ENCODE peak calls at places on chromosomes 4 and X, in nine cellular contexts. One of them, this sample, is unnamed.

GRCh38 chr4:2068566-2068965 is 9.4 kb downstream of the NAT8L start:
- DNase-seq in stimulated activated CD4-positive, alpha-beta T cell treated with anti-CD3 and anti-CD28 coated beads, TNF-alpha, amount 100 ng/mL, for 48 hours: no peak
- DNase-seq in AG09309: no peak
- DNase-seq in OCI-M1: no peak
- DNase-seq in lung: no peak
- DNase-seq in naive thymus-derived CD8-positive, alpha-beta T cell: no peak
- DNase-seq in WTC11: peak
- DNase-seq in D341Med: no peak
- DNase-seq in sciatic nerve: no peak
- DNase-seq in this sample: no peak

GRCh38 chrX:123860983-123861382 is 1.1 kb downstream of the XIAP start:
- DNase-seq in stimulated activated CD4-positive, alpha-beta T cell treated with anti-CD3 and anti-CD28 coated beads, TNF-alpha, amount 100 ng/mL, for 48 hours: no peak
- DNase-seq in AG09309: no peak
- DNase-seq in OCI-M1: peak
- DNase-seq in lung: no peak
- DNase-seq in naive thymus-derived CD8-positive, alpha-beta T cell: no peak
- DNase-seq in WTC11: no peak
- DNase-seq in D341Med: no peak
- DNase-seq in sciatic nerve: no peak
- DNase-seq in this sample: peak

GRCh38 chrX:67524950-67525691 is 18.7 kb upstream of the AR start:
- DNase-seq in stimulated activated CD4-positive, alpha-beta T cell treated with anti-CD3 and anti-CD28 coated beads, TNF-alpha, amount 100 ng/mL, for 48 hours: no peak
- DNase-seq in AG09309: no peak
- DNase-seq in OCI-M1: no peak
- DNase-seq in lung: no peak
- DNase-seq in naive thymus-derived CD8-positive, alpha-beta T cell: no peak
- DNase-seq in WTC11: no peak
- DNase-seq in D341Med: no peak
- DNase-seq in sciatic nerve: no peak
- DNase-seq in this sample: no peak

GRCh38 chr4:89175611-89176010 is 64.3 kb downstream of the TIGD2 start:
- DNase-seq in stimulated activated CD4-positive, alpha-beta T cell treated with anti-CD3 and anti-CD28 coated beads, TNF-alpha, amount 100 ng/mL, for 48 hours: no peak
- DNase-seq in AG09309: no peak
- DNase-seq in OCI-M1: no peak
- DNase-seq in lung: no peak
- DNase-seq in naive thymus-derived CD8-positive, alpha-beta T cell: no peak
- DNase-seq in WTC11: no peak
- DNase-seq in D341Med: no peak
- DNase-seq in sciatic nerve: no peak
- DNase-seq in this sample: no peak

GRCh38 chrX:137891431-137891830 is 325.5 kb downstream of the ZIC3 start:
- DNase-seq in stimulated activated CD4-positive, alpha-beta T cell treated with anti-CD3 and anti-CD28 coated beads, TNF-alpha, amount 100 ng/mL, for 48 hours: no peak
- DNase-seq in AG09309: no peak
- DNase-seq in OCI-M1: no peak
- DNase-seq in lung: no peak
- DNase-seq in naive thymus-derived CD8-positive, alpha-beta T cell: no peak
- DNase-seq in WTC11: no peak
- DNase-seq in D341Med: no peak
- DNase-seq in sciatic nerve: no peak
- DNase-seq in this sample: no peak

GRCh38 chrX:25721564-25721963 is 416.6 kb upstream of the MAGEB18 start:
- DNase-seq in stimulated activated CD4-positive, alpha-beta T cell treated with anti-CD3 and anti-CD28 coated beads, TNF-alpha, amount 100 ng/mL, for 48 hours: no peak
- DNase-seq in AG09309: no peak
- DNase-seq in OCI-M1: peak
- DNase-seq in lung: no peak
- DNase-seq in naive thymus-derived CD8-positive, alpha-beta T cell: no peak
- DNase-seq in WTC11: no peak
- DNase-seq in D341Med: no peak
- DNase-seq in sciatic nerve: no peak
- DNase-seq in this sample: peak

GRCh38 chr4:98166025-98166730 is 22.9 kb upstream of the STPG2 start:
- DNase-seq in stimulated activated CD4-positive, alpha-beta T cell treated with anti-CD3 and anti-CD28 coated beads, TNF-alpha, amount 100 ng/mL, for 48 hours: no peak
- DNase-seq in AG09309: no peak
- DNase-seq in OCI-M1: no peak
- DNase-seq in lung: no peak
- DNase-seq in naive thymus-derived CD8-positive, alpha-beta T cell: no peak
- DNase-seq in WTC11: no peak
- DNase-seq in D341Med: no peak
- DNase-seq in sciatic nerve: no peak
- DNase-seq in this sample: no peak

GRCh38 chr4:6464842-6465588 is 7.4 kb downstream of the PPP2R2C start:
- DNase-seq in stimulated activated CD4-positive, alpha-beta T cell treated with anti-CD3 and anti-CD28 coated beads, TNF-alpha, amount 100 ng/mL, for 48 hours: no peak
- DNase-seq in AG09309: no peak
- DNase-seq in OCI-M1: no peak
- DNase-seq in lung: no peak
- DNase-seq in naive thymus-derived CD8-positive, alpha-beta T cell: no peak
- DNase-seq in WTC11: no peak
- DNase-seq in D341Med: peak
- DNase-seq in sciatic nerve: peak
- DNase-seq in this sample: no peak

GRCh38 chrX:80139564-80139963 is 125.0 kb downstream of the TBX22 start:
- DNase-seq in stimulated activated CD4-positive, alpha-beta T cell treated with anti-CD3 and anti-CD28 coated beads, TNF-alpha, amount 100 ng/mL, for 48 hours: no peak
- DNase-seq in AG09309: no peak
- DNase-seq in OCI-M1: no peak
- DNase-seq in lung: no peak
- DNase-seq in naive thymus-derived CD8-positive, alpha-beta T cell: no peak
- DNase-seq in WTC11: no peak
- DNase-seq in D341Med: no peak
- DNase-seq in sciatic nerve: no peak
- DNase-seq in this sample: no peak

GRCh38 chrX:9865804-9866471 is 79.7 kb downstream of the SHROOM2 start:
- DNase-seq in stimulated activated CD4-positive, alpha-beta T cell treated with anti-CD3 and anti-CD28 coated beads, TNF-alpha, amount 100 ng/mL, for 48 hours: no peak
- DNase-seq in AG09309: no peak
- DNase-seq in OCI-M1: no peak
- DNase-seq in lung: no peak
- DNase-seq in naive thymus-derived CD8-positive, alpha-beta T cell: no peak
- DNase-seq in WTC11: no peak
- DNase-seq in D341Med: no peak
- DNase-seq in sciatic nerve: no peak
- DNase-seq in this sample: no peak

GRCh38 chrX:72395252-72395651 is 89.5 kb upstream of the CITED1 start:
- DNase-seq in stimulated activated CD4-positive, alpha-beta T cell treated with anti-CD3 and anti-CD28 coated beads, TNF-alpha, amount 100 ng/mL, for 48 hours: no peak
- DNase-seq in AG09309: no peak
- DNase-seq in OCI-M1: peak
- DNase-seq in lung: no peak
- DNase-seq in naive thymus-derived CD8-positive, alpha-beta T cell: no peak
- DNase-seq in WTC11: no peak
- DNase-seq in D341Med: no peak
- DNase-seq in sciatic nerve: no peak
- DNase-seq in this sample: no peak

GRCh38 chrX:20320461-20321159 is 53.9 kb upstream of the RPS6KA3 start:
- DNase-seq in stimulated activated CD4-positive, alpha-beta T cell treated with anti-CD3 and anti-CD28 coated beads, TNF-alpha, amount 100 ng/mL, for 48 hours: no peak
- DNase-seq in AG09309: no peak
- DNase-seq in OCI-M1: peak
- DNase-seq in lung: no peak
- DNase-seq in naive thymus-derived CD8-positive, alpha-beta T cell: peak
- DNase-seq in WTC11: no peak
- DNase-seq in D341Med: no peak
- DNase-seq in sciatic nerve: no peak
- DNase-seq in this sample: no peak

GRCh38 chr4:187167126-187167525 is 443.5 kb upstream of the FAT1 start:
- DNase-seq in stimulated activated CD4-positive, alpha-beta T cell treated with anti-CD3 and anti-CD28 coated beads, TNF-alpha, amount 100 ng/mL, for 48 hours: no peak
- DNase-seq in AG09309: no peak
- DNase-seq in OCI-M1: peak
- DNase-seq in lung: no peak
- DNase-seq in naive thymus-derived CD8-positive, alpha-beta T cell: no peak
- DNase-seq in WTC11: no peak
- DNase-seq in D341Med: no peak
- DNase-seq in sciatic nerve: no peak
- DNase-seq in this sample: no peak

GRCh38 chrX:71976753-71977152 is 66.1 kb downstream of the NHSL2 start:
- DNase-seq in stimulated activated CD4-positive, alpha-beta T cell treated with anti-CD3 and anti-CD28 coated beads, TNF-alpha, amount 100 ng/mL, for 48 hours: no peak
- DNase-seq in AG09309: no peak
- DNase-seq in OCI-M1: no peak
- DNase-seq in lung: no peak
- DNase-seq in naive thymus-derived CD8-positive, alpha-beta T cell: no peak
- DNase-seq in WTC11: no peak
- DNase-seq in D341Med: no peak
- DNase-seq in sciatic nerve: no peak
- DNase-seq in this sample: no peak

GRCh38 chr4:39169426-39169825 is 12.9 kb upstream of the WDR19 start:
- DNase-seq in stimulated activated CD4-positive, alpha-beta T cell treated with anti-CD3 and anti-CD28 coated beads, TNF-alpha, amount 100 ng/mL, for 48 hours: no peak
- DNase-seq in AG09309: no peak
- DNase-seq in OCI-M1: peak
- DNase-seq in lung: no peak
- DNase-seq in naive thymus-derived CD8-positive, alpha-beta T cell: no peak
- DNase-seq in WTC11: no peak
- DNase-seq in D341Med: no peak
- DNase-seq in sciatic nerve: no peak
- DNase-seq in this sample: no peak

GRCh38 chr4:26015133-26015651 is 101.2 kb downstream of the SMIM20 start:
- DNase-seq in stimulated activated CD4-positive, alpha-beta T cell treated with anti-CD3 and anti-CD28 coated beads, TNF-alpha, amount 100 ng/mL, for 48 hours: no peak
- DNase-seq in AG09309: peak
- DNase-seq in OCI-M1: no peak
- DNase-seq in lung: no peak
- DNase-seq in naive thymus-derived CD8-positive, alpha-beta T cell: no peak
- DNase-seq in WTC11: no peak
- DNase-seq in D341Med: no peak
- DNase-seq in sciatic nerve: peak
- DNase-seq in this sample: no peak

GRCh38 chrX:133437771-133438170 is 22.5 kb upstream of the GPC4 start:
- DNase-seq in stimulated activated CD4-positive, alpha-beta T cell treated with anti-CD3 and anti-CD28 coated beads, TNF-alpha, amount 100 ng/mL, for 48 hours: no peak
- DNase-seq in AG09309: no peak
- DNase-seq in OCI-M1: no peak
- DNase-seq in lung: no peak
- DNase-seq in naive thymus-derived CD8-positive, alpha-beta T cell: no peak
- DNase-seq in WTC11: no peak
- DNase-seq in D341Med: no peak
- DNase-seq in sciatic nerve: no peak
- DNase-seq in this sample: no peak

GRCh38 chrX:132539611-132540010 is 50.8 kb upstream of the MBNL3 start:
- DNase-seq in stimulated activated CD4-positive, alpha-beta T cell treated with anti-CD3 and anti-CD28 coated beads, TNF-alpha, amount 100 ng/mL, for 48 hours: no peak
- DNase-seq in AG09309: no peak
- DNase-seq in OCI-M1: no peak
- DNase-seq in lung: no peak
- DNase-seq in naive thymus-derived CD8-positive, alpha-beta T cell: no peak
- DNase-seq in WTC11: no peak
- DNase-seq in D341Med: no peak
- DNase-seq in sciatic nerve: no peak
- DNase-seq in this sample: no peak

GRCh38 chr4:187814737-187815465 is 180.7 kb upstream of the ZFP42 start:
- DNase-seq in stimulated activated CD4-positive, alpha-beta T cell treated with anti-CD3 and anti-CD28 coated beads, TNF-alpha, amount 100 ng/mL, for 48 hours: no peak
- DNase-seq in AG09309: no peak
- DNase-seq in OCI-M1: no peak
- DNase-seq in lung: peak
- DNase-seq in naive thymus-derived CD8-positive, alpha-beta T cell: no peak
- DNase-seq in WTC11: no peak
- DNase-seq in D341Med: no peak
- DNase-seq in sciatic nerve: no peak
- DNase-seq in this sample: no peak

GRCh38 chrX:71657267-71657666 is 10.1 kb upstream of the LOC101059915 start:
- DNase-seq in stimulated activated CD4-positive, alpha-beta T cell treated with anti-CD3 and anti-CD28 coated beads, TNF-alpha, amount 100 ng/mL, for 48 hours: no peak
- DNase-seq in AG09309: no peak
- DNase-seq in OCI-M1: no peak
- DNase-seq in lung: no peak
- DNase-seq in naive thymus-derived CD8-positive, alpha-beta T cell: no peak
- DNase-seq in WTC11: no peak
- DNase-seq in D341Med: no peak
- DNase-seq in sciatic nerve: no peak
- DNase-seq in this sample: no peak

GRCh38 chrX:120736989-120737388 is 107.1 kb upstream of the C1GALT1C1 start:
- DNase-seq in stimulated activated CD4-positive, alpha-beta T cell treated with anti-CD3 and anti-CD28 coated beads, TNF-alpha, amount 100 ng/mL, for 48 hours: no peak
- DNase-seq in AG09309: no peak
- DNase-seq in OCI-M1: no peak
- DNase-seq in lung: no peak
- DNase-seq in naive thymus-derived CD8-positive, alpha-beta T cell: no peak
- DNase-seq in WTC11: no peak
- DNase-seq in D341Med: no peak
- DNase-seq in sciatic nerve: no peak
- DNase-seq in this sample: no peak

GRCh38 chr4:27429260-27429970 is 568.8 kb downstream of the STIM2 start:
- DNase-seq in stimulated activated CD4-positive, alpha-beta T cell treated with anti-CD3 and anti-CD28 coated beads, TNF-alpha, amount 100 ng/mL, for 48 hours: no peak
- DNase-seq in AG09309: no peak
- DNase-seq in OCI-M1: no peak
- DNase-seq in lung: no peak
- DNase-seq in naive thymus-derived CD8-positive, alpha-beta T cell: no peak
- DNase-seq in WTC11: no peak
- DNase-seq in D341Med: peak
- DNase-seq in sciatic nerve: no peak
- DNase-seq in this sample: no peak

GRCh38 chrX:120560405-120560841 is 339 bp downstream of the CUL4B start:
- DNase-seq in stimulated activated CD4-positive, alpha-beta T cell treated with anti-CD3 and anti-CD28 coated beads, TNF-alpha, amount 100 ng/mL, for 48 hours: peak
- DNase-seq in AG09309: peak
- DNase-seq in OCI-M1: peak
- DNase-seq in lung: peak
- DNase-seq in naive thymus-derived CD8-positive, alpha-beta T cell: no peak
- DNase-seq in WTC11: peak
- DNase-seq in D341Med: peak
- DNase-seq in sciatic nerve: peak
- DNase-seq in this sample: no peak

GRCh38 chr4:151408630-151409469 is at the start of gene FHIP1A:
- DNase-seq in stimulated activated CD4-positive, alpha-beta T cell treated with anti-CD3 and anti-CD28 coated beads, TNF-alpha, amount 100 ng/mL, for 48 hours: peak
- DNase-seq in AG09309: no peak
- DNase-seq in OCI-M1: no peak
- DNase-seq in lung: peak
- DNase-seq in naive thymus-derived CD8-positive, alpha-beta T cell: peak
- DNase-seq in WTC11: peak
- DNase-seq in D341Med: peak
- DNase-seq in sciatic nerve: peak
- DNase-seq in this sample: peak

GRCh38 chr4:158914178-158914577 is 145.4 kb downstream of the FNIP2 start:
- DNase-seq in stimulated activated CD4-positive, alpha-beta T cell treated with anti-CD3 and anti-CD28 coated beads, TNF-alpha, amount 100 ng/mL, for 48 hours: no peak
- DNase-seq in AG09309: peak
- DNase-seq in OCI-M1: no peak
- DNase-seq in lung: no peak
- DNase-seq in naive thymus-derived CD8-positive, alpha-beta T cell: no peak
- DNase-seq in WTC11: no peak
- DNase-seq in D341Med: no peak
- DNase-seq in sciatic nerve: no peak
- DNase-seq in this sample: no peak

GRCh38 chrX:33183366-33183765 is 28.0 kb downstream of the DMD start:
- DNase-seq in stimulated activated CD4-positive, alpha-beta T cell treated with anti-CD3 and anti-CD28 coated beads, TNF-alpha, amount 100 ng/mL, for 48 hours: no peak
- DNase-seq in AG09309: no peak
- DNase-seq in OCI-M1: peak
- DNase-seq in lung: no peak
- DNase-seq in naive thymus-derived CD8-positive, alpha-beta T cell: no peak
- DNase-seq in WTC11: no peak
- DNase-seq in D341Med: no peak
- DNase-seq in sciatic nerve: no peak
- DNase-seq in this sample: no peak

GRCh38 chr4:173490817-173491518 is 39.1 kb downstream of the HAND2 start:
- DNase-seq in stimulated activated CD4-positive, alpha-beta T cell treated with anti-CD3 and anti-CD28 coated beads, TNF-alpha, amount 100 ng/mL, for 48 hours: no peak
- DNase-seq in AG09309: no peak
- DNase-seq in OCI-M1: peak
- DNase-seq in lung: no peak
- DNase-seq in naive thymus-derived CD8-positive, alpha-beta T cell: no peak
- DNase-seq in WTC11: no peak
- DNase-seq in D341Med: no peak
- DNase-seq in sciatic nerve: no peak
- DNase-seq in this sample: no peak

GRCh38 chrX:150873616-150874015 is 24.9 kb downstream of the CD99L2 start:
- DNase-seq in stimulated activated CD4-positive, alpha-beta T cell treated with anti-CD3 and anti-CD28 coated beads, TNF-alpha, amount 100 ng/mL, for 48 hours: no peak
- DNase-seq in AG09309: no peak
- DNase-seq in OCI-M1: no peak
- DNase-seq in lung: no peak
- DNase-seq in naive thymus-derived CD8-positive, alpha-beta T cell: no peak
- DNase-seq in WTC11: no peak
- DNase-seq in D341Med: no peak
- DNase-seq in sciatic nerve: no peak
- DNase-seq in this sample: no peak

GRCh38 chrX:41180194-41180902 is 95.1 kb downstream of the USP9X start:
- DNase-seq in stimulated activated CD4-positive, alpha-beta T cell treated with anti-CD3 and anti-CD28 coated beads, TNF-alpha, amount 100 ng/mL, for 48 hours: peak
- DNase-seq in AG09309: peak
- DNase-seq in OCI-M1: peak
- DNase-seq in lung: peak
- DNase-seq in naive thymus-derived CD8-positive, alpha-beta T cell: peak
- DNase-seq in WTC11: peak
- DNase-seq in D341Med: peak
- DNase-seq in sciatic nerve: peak
- DNase-seq in this sample: peak

GRCh38 chr4:183905593-183906485 is 732 bp downstream of the STOX2 start:
- DNase-seq in stimulated activated CD4-positive, alpha-beta T cell treated with anti-CD3 and anti-CD28 coated beads, TNF-alpha, amount 100 ng/mL, for 48 hours: no peak
- DNase-seq in AG09309: no peak
- DNase-seq in OCI-M1: no peak
- DNase-seq in lung: peak
- DNase-seq in naive thymus-derived CD8-positive, alpha-beta T cell: no peak
- DNase-seq in WTC11: peak
- DNase-seq in D341Med: peak
- DNase-seq in sciatic nerve: peak
- DNase-seq in this sample: no peak

GRCh38 chr4:141645611-141646340 is 9.4 kb downstream of the IL15 start:
- DNase-seq in stimulated activated CD4-positive, alpha-beta T cell treated with anti-CD3 and anti-CD28 coated beads, TNF-alpha, amount 100 ng/mL, for 48 hours: no peak
- DNase-seq in AG09309: peak
- DNase-seq in OCI-M1: no peak
- DNase-seq in lung: no peak
- DNase-seq in naive thymus-derived CD8-positive, alpha-beta T cell: no peak
- DNase-seq in WTC11: no peak
- DNase-seq in D341Med: peak
- DNase-seq in sciatic nerve: no peak
- DNase-seq in this sample: no peak

This sample was measured in NCI-H460.